ENCODE peak calls at places on chromosome 19, in five cellular contexts. One of them, this sample, is unnamed.

GRCh38 chr19:3565177-3565576 is 7.6 kb upstream of the HMG20B start:
- DNase-seq in AML-193: no peak
- DNase-seq in MG63: no peak
- DNase-seq in activated T-helper 1 cell treated with anti-CD3 and anti-CD28 coated beads, Interleukin-2, amount 50 U/mL, for 16 hours: no peak
- DNase-seq in midbrain: no peak
- DNase-seq in this sample: peak; percentile 19

GRCh38 chr19:8585894-8586750 is 8.9 kb upstream of the MYO1F start:
- DNase-seq in midbrain: no peak
- DNase-seq in activated T-helper 1 cell treated with anti-CD3 and anti-CD28 coated beads, Interleukin-2, amount 50 U/mL, for 16 hours: peak; percentile 54
- DNase-seq in MG63: peak; percentile 53
- DNase-seq in AML-193: peak; percentile 11
- DNase-seq in this sample: peak; percentile 58

GRCh38 chr19:32997716-32998355 is 25.8 kb downstream of the FAAP24 start:
- DNase-seq in MG63: no peak
- DNase-seq in midbrain: no peak
- DNase-seq in AML-193: no peak
- DNase-seq in activated T-helper 1 cell treated with anti-CD3 and anti-CD28 coated beads, Interleukin-2, amount 50 U/mL, for 16 hours: no peak
- DNase-seq in this sample: no peak

GRCh38 chr19:1849132-1849474 is 820 bp upstream of the REXO1 start:
- DNase-seq in AML-193: no peak
- DNase-seq in activated T-helper 1 cell treated with anti-CD3 and anti-CD28 coated beads, Interleukin-2, amount 50 U/mL, for 16 hours: no peak
- DNase-seq in MG63: no peak
- DNase-seq in midbrain: no peak
- DNase-seq in this sample: no peak

GRCh38 chr19:38277969-38278680 is 13.8 kb downstream of the SPINT2 start:
- DNase-seq in MG63: peak; percentile 84
- DNase-seq in AML-193: no peak
- DNase-seq in activated T-helper 1 cell treated with anti-CD3 and anti-CD28 coated beads, Interleukin-2, amount 50 U/mL, for 16 hours: no peak
- DNase-seq in midbrain: no peak
- DNase-seq in this sample: no peak

GRCh38 chr19:7426986-7427385 is 61.8 kb downstream of the PEX11G start:
- DNase-seq in activated T-helper 1 cell treated with anti-CD3 and anti-CD28 coated beads, Interleukin-2, amount 50 U/mL, for 16 hours: no peak
- DNase-seq in AML-193: no peak
- DNase-seq in MG63: no peak
- DNase-seq in midbrain: no peak
- DNase-seq in this sample: no peak

GRCh38 chr19:19459707-19460251 is 54.3 kb downstream of the GATAD2A start:
- DNase-seq in AML-193: peak; percentile 74
- DNase-seq in MG63: peak; percentile 32
- DNase-seq in midbrain: no peak
- DNase-seq in activated T-helper 1 cell treated with anti-CD3 and anti-CD28 coated beads, Interleukin-2, amount 50 U/mL, for 16 hours: peak; percentile 38
- DNase-seq in this sample: no peak

GRCh38 chr19:53652476-53652875 is 20.7 kb downstream of the DPRX start:
- DNase-seq in midbrain: no peak
- DNase-seq in activated T-helper 1 cell treated with anti-CD3 and anti-CD28 coated beads, Interleukin-2, amount 50 U/mL, for 16 hours: no peak
- DNase-seq in AML-193: no peak
- DNase-seq in MG63: no peak
- DNase-seq in this sample: no peak

GRCh38 chr19:35404879-35405622 is 34.2 kb downstream of the GPR42 start:
- DNase-seq in midbrain: no peak
- DNase-seq in activated T-helper 1 cell treated with anti-CD3 and anti-CD28 coated beads, Interleukin-2, amount 50 U/mL, for 16 hours: no peak
- DNase-seq in MG63: peak; percentile 78
- DNase-seq in AML-193: no peak
- DNase-seq in this sample: peak; percentile 62

GRCh38 chr19:9130965-9131364 is 4.2 kb upstream of the OR7G3 start:
- DNase-seq in AML-193: no peak
- DNase-seq in MG63: no peak
- DNase-seq in activated T-helper 1 cell treated with anti-CD3 and anti-CD28 coated beads, Interleukin-2, amount 50 U/mL, for 16 hours: no peak
- DNase-seq in midbrain: no peak
- DNase-seq in this sample: no peak

GRCh38 chr19:11361037-11361770 is 6.0 kb downstream of the PLPPR2 start:
- DNase-seq in activated T-helper 1 cell treated with anti-CD3 and anti-CD28 coated beads, Interleukin-2, amount 50 U/mL, for 16 hours: no peak
- DNase-seq in midbrain: no peak
- DNase-seq in MG63: no peak
- DNase-seq in AML-193: no peak
- DNase-seq in this sample: peak; percentile 88

GRCh38 chr19:16001481-16002312 is 52.9 kb downstream of the OR10H4 start:
- DNase-seq in activated T-helper 1 cell treated with anti-CD3 and anti-CD28 coated beads, Interleukin-2, amount 50 U/mL, for 16 hours: no peak
- DNase-seq in AML-193: peak; percentile 44
- DNase-seq in midbrain: no peak
- DNase-seq in MG63: peak; percentile 51
- DNase-seq in this sample: no peak

GRCh38 chr19:49436381-49437017 is 4.8 kb downstream of the SLC17A7 start:
- DNase-seq in AML-193: no peak
- DNase-seq in activated T-helper 1 cell treated with anti-CD3 and anti-CD28 coated beads, Interleukin-2, amount 50 U/mL, for 16 hours: no peak
- DNase-seq in midbrain: no peak
- DNase-seq in MG63: no peak
- DNase-seq in this sample: peak; percentile 51

GRCh38 chr19:40893112-40893511 is 11.1 kb upstream of the CYP2A7 start:
- DNase-seq in activated T-helper 1 cell treated with anti-CD3 and anti-CD28 coated beads, Interleukin-2, amount 50 U/mL, for 16 hours: no peak
- DNase-seq in AML-193: no peak
- DNase-seq in midbrain: no peak
- DNase-seq in MG63: no peak
- DNase-seq in this sample: no peak

GRCh38 chr19:11373166-11373884 is 1.1 kb upstream of the SWSAP1 start:
- DNase-seq in midbrain: peak; percentile 52
- DNase-seq in activated T-helper 1 cell treated with anti-CD3 and anti-CD28 coated beads, Interleukin-2, amount 50 U/mL, for 16 hours: no peak
- DNase-seq in MG63: peak; percentile 44
- DNase-seq in AML-193: no peak
- DNase-seq in this sample: peak; percentile 81

This sample was measured in hepatocyte.